ENCODE peak calls at places on chromosomes 13 and 19, in four cellular contexts. I is fibroblast of lung, U is transverse colon, N is fibroblast of the aortic adventitia. R is an unnamed sample.

GRCh38 chr19:11693505-11694499 is 44.9 kb downstream of the ZNF823 start:
- DNase-seq in U (no peak), I (peak), N (peak), R (peak)

GRCh38 chr13:100394005-100394695 is 194.4 kb downstream of the GGACT start:
- DNase-seq in I (peak), U (no peak), N (peak), R (no peak)

GRCh38 chr13:52025475-52026245 is 1.2 kb downstream of the UTP14C start:
- DNase-seq in U (no peak), I (no peak), N (no peak), R (no peak)

GRCh38 chr13:32165791-32166190 is 134.2 kb downstream of the FRY start:
- DNase-seq in I (no peak), N (peak), U (no peak), R (no peak)

GRCh38 chr19:3122512-3122870 is 13.3 kb upstream of the GNA15 start:
- DNase-seq in U (no peak), N (no peak), I (no peak), R (no peak)

GRCh38 chr13:44906758-44907157 is 82.5 kb downstream of the NUFIP1 start:
- DNase-seq in U (peak), N (peak), I (peak), R (no peak)

GRCh38 chr19:35009424-35010415 is 9.6 kb downstream of the GRAMD1A start:
- DNase-seq in I (no peak), N (no peak), U (no peak), R (no peak)

GRCh38 chr19:43439183-43440063 is 24.7 kb downstream of the TEX101 start:
- DNase-seq in N (peak), I (peak), U (no peak), R (peak)

GRCh38 chr19:16714702-16715294 is 4.8 kb upstream of the NWD1 start:
- DNase-seq in U (peak), N (peak), I (peak), R (peak)

GRCh38 chr19:36688058-36688457 is 646 bp downstream of the ZNF567 start:
- DNase-seq in I (no peak), U (no peak), N (no peak), R (no peak)

GRCh38 chr13:34391071-34391470 is 551.0 kb upstream of the NBEA start:
- DNase-seq in U (no peak), I (peak), N (peak), R (no peak)

GRCh38 chr19:996051-996838 is 4.0 kb upstream of the GRIN3B start:
- DNase-seq in U (peak), I (peak), N (peak), R (peak)

GRCh38 chr19:45863840-45864628 is at the start of gene FOXA3:
- DNase-seq in I (peak), U (peak), N (no peak), R (peak)

GRCh38 chr13:91356919-91357612 is 9.6 kb downstream of the MIR17HG start:
- DNase-seq in N (no peak), U (no peak), I (no peak), R (no peak)

GRCh38 chr19:10418281-10419199 is 1.8 kb upstream of the PDE4A start:
- DNase-seq in U (no peak), N (peak), I (peak), R (no peak)

GRCh38 chr19:12865746-12866415 is 15.4 kb downstream of the DNASE2 start:
- DNase-seq in N (no peak), U (no peak), I (no peak), R (no peak)

GRCh38 chr19:11535792-11536595 is 2.7 kb upstream of the CNN1 start:
- DNase-seq in N (peak), I (peak), U (peak), R (peak)

GRCh38 chr19:43555185-43555770 is 20.0 kb downstream of the XRCC1 start:
- DNase-seq in N (peak), U (peak), I (peak), R (peak)

GRCh38 chr13:42981317-42981716 is 10.7 kb downstream of the EPSTI1 start:
- DNase-seq in I (peak), U (no peak), N (peak), R (no peak)

GRCh38 chr19:41887711-41888382 is 4.9 kb downstream of the ARHGEF1 start:
- DNase-seq in I (peak), U (peak), N (no peak), R (peak)

GRCh38 chr13:50911051-50911690 is 1.6 kb downstream of the RNASEH2B start:
- DNase-seq in U (no peak), I (peak), N (peak), R (no peak)

GRCh38 chr19:46859637-46860124 is 1.1 kb upstream of the ARHGAP35 start:
- DNase-seq in I (no peak), U (peak), N (no peak), R (no peak)

GRCh38 chr19:47471381-47471732 is 336 bp downstream of the SLC8A2 start:
- DNase-seq in N (no peak), I (no peak), U (no peak), R (no peak)

GRCh38 chr19:18784786-18785120 is 6.4 kb downstream of the COMP start:
- DNase-seq in I (peak), U (no peak), N (no peak), R (no peak)

GRCh38 chr19:29772696-29773095 is 39.1 kb upstream of the CCNE1 start:
- DNase-seq in I (no peak), N (no peak), U (no peak), R (no peak)

GRCh38 chr13:110485604-110486003 is 75.9 kb downstream of the RAB20 start:
- DNase-seq in N (no peak), U (no peak), I (peak), R (no peak)

GRCh38 chr19:50916069-50916468 is 4.9 kb upstream of the KLK4 start:
- DNase-seq in U (no peak), N (no peak), I (no peak), R (no peak)

GRCh38 chr19:50949792-50950320 is 3.0 kb downstream of the KLK5 start:
- DNase-seq in I (no peak), N (no peak), U (no peak), R (no peak)

GRCh38 chr13:80630685-80631121 is 289.8 kb upstream of the SPRY2 start:
- DNase-seq in U (no peak), I (peak), N (peak), R (no peak)

GRCh38 chr13:51806571-51806970 is 2.6 kb upstream of the DHRS12 start:
- DNase-seq in I (peak), N (peak), U (no peak), R (no peak)

GRCh38 chr13:99150575-99151370 is 49.9 kb upstream of the UBAC2 start:
- DNase-seq in U (no peak), I (peak), N (peak), R (no peak)

GRCh38 chr13:40123962-40124647 is 468.6 kb downstream of the COG6 start:
- DNase-seq in N (no peak), I (no peak), U (no peak), R (no peak)

GRCh38 chr13:24032674-24033073 is 127.8 kb upstream of the SPATA13 start:
- DNase-seq in N (peak), I (peak), U (no peak), R (peak)

GRCh38 chr19:34171539-34171876 is 796 bp upstream of the LSM14A start:
- DNase-seq in N (peak), I (peak), U (no peak), R (no peak)

DNA sequence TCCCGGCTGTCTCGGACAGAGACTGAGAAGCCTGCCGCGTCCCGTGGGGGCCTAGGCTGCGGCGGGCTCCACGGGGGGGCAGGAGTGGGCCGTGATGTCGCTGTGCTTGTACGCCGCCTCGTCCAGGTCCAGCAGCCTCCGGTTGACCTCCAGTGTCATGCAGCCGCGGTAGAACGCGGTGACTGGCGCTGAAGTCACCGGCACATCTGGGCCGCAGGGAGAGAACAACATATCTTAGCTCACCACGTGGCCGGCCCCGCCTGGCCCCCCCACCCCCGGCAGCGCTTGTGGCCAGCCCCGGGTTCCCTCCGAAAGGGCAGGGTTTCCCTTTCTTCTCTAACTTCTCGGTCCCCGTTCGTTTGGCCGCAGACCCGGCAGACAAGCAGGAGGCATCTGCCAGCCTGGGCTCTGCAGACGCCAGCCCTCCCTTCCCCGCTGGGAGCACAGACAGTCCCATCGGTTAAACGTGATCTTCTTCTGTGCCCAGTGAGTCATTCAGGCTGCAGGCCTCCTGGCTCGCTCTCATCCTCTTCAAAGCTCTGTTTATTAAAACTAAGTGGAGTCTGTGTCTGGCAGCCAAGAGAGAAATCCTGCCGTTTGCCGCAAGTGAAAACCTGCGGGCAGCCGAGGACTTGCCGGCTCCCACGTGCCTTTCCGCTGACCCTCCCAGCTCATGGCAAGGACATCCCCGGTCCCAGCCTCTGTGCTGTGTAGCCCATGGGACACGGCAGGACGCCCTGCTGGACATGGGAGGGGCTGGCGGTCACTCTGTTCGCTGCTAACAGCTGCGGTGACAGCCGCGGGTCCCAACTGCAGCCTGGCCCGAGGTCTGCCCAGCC is 42.8 kb downstream of the GAS6 start:
- DNase-seq in I (peak), U (peak), N (peak), R (no peak)
- TF ChIP-seq CTCF in I (no peak), U (no peak), N (peak), R (no peak)

DNA sequence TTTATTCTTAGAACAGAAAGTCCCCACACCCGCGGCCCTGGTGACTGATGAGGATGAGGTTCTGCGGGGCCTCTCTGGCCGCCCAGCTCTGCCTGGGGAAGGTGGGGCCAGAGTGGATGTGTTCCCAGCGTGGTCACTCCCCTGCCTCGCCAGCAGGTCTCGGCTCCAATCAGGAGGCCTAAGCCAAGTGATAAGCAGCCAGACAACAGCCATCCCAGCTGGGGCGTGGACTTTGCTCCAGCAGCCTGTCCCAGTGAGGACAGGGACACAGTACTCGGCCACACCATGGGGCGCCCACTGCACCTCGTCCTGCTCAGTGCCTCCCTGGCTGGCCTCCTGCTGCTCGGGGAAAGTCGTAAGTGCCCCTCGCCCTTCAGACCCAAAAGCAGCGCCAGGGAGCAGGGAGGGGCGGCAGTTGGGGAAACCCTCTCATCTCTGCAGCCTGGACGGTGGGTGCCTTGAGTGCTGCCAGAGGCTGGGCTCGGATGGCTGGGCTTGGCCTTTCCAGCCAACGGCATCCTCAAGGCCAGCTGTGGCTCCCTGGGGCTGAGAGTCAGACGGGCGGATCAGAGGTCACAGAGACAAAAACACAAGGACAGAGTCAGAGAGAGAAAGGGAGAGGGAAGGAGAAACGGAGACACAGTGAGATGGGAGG is at the start of gene F10:
- DNase-seq in N (peak), U (peak), I (peak), R (peak)
- TF ChIP-seq CTCF in N (peak), U (peak), I (no peak), R (no peak)

GRCh38 chr19:4976412-4977298 is 7.7 kb downstream of the KDM4B start:
- DNase-seq in N (peak), I (peak), U (peak), R (no peak)
- TF ChIP-seq CTCF in N (peak), I (peak), U (no peak), R (no peak)

GRCh38 chr19:54115071-54116063 is at the start of the genes PRPF31 and TFPT:
- DNase-seq in N (peak), U (peak), I (peak), R (peak)
- TF ChIP-seq CTCF in N (no peak), U (no peak), I (no peak), R (no peak)

GRCh38 chr13:28055362-28055761 is 45.0 kb downstream of the FLT3 start:
- DNase-seq in N (no peak), I (no peak), U (no peak), R (no peak)

GRCh38 chr13:28056426-28056825 is 44.0 kb downstream of the FLT3 start:
- DNase-seq in N (no peak), U (peak), I (no peak), R (no peak)

GRCh38 chr13:28056970-28057712 is 43.2 kb downstream of the FLT3 start:
- DNase-seq in N (no peak), U (no peak), I (no peak), R (no peak)

GRCh38 chr13:28059214-28059613 is 41.2 kb downstream of the FLT3 start:
- DNase-seq in N (peak), I (peak), U (peak), R (peak)
- TF ChIP-seq CTCF in N (peak), I (peak), U (peak), R (peak)

GRCh38 chr19:55145241-55145640 is 3.8 kb downstream of the TNNT1 start:
- DNase-seq in U (no peak), I (no peak), N (no peak), R (no peak)

GRCh38 chr19:55146648-55147218 is 2.3 kb downstream of the TNNT1 start:
- DNase-seq in I (no peak), U (no peak), N (no peak), R (peak)

GRCh38 chr19:55147408-55148251 is 1.4 kb downstream of the TNNT1 start:
- DNase-seq in I (no peak), N (no peak), U (no peak), R (no peak)

GRCh38 chr19:55149078-55150003 is at the start of gene TNNT1:
- DNase-seq in I (no peak), U (no peak), N (no peak), R (peak)

DNA sequence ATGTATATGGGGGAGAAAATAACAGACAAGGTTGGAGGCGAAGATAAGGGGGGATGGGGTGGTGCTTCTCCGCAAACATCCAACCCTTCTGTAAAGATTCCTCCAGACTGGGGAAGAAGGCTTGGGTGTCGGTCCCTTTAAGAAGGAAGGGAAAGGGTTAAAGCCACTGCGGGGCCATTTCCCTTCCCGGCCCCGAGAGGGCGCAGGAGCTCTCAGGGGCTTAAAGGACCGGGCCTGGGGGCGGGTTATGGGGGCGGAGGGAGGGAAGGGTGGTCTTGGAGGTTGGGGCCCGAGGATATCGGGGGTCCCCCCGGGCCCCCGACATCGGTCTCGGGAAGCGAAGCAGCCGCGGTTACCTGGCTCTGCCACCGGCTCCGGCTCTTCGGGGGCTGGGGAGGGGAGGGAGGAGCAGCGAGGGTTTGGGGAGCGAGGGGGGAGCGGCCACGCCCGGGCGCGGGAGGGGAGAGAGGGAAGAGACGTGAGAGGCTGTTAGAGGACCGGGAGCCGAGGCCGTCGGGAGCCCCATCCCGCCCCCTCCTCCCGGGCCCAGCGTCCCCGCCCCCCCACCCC is 2.8 kb downstream of the TNNT1 start:
- DNase-seq in U (no peak), N (no peak), I (no peak), R (peak)
- TF ChIP-seq CTCF in U (peak), N (peak), I (peak), R (peak)

GRCh38 chr13:95154441-95154886 is 146.8 kb downstream of the ABCC4 start:
- DNase-seq in I (peak), N (peak), U (no peak), R (no peak)
- TF ChIP-seq CTCF in I (no peak), N (no peak), U (no peak), R (no peak)

GRCh38 chr13:102191951-102192461 is 209.8 kb downstream of the FGF14 start:
- DNase-seq in I (peak), N (peak), U (no peak), R (no peak)
- TF ChIP-seq CTCF in I (no peak), N (no peak), U (no peak), R (no peak)

GRCh38 chr13:105410602-105411001 is 1124.9 kb downstream of the EFNB2 start:
- DNase-seq in I (no peak), N (peak), U (peak), R (peak)
- TF ChIP-seq CTCF in I (peak), N (peak), U (peak), R (no peak)

R was measured in Calu3.